ENCODE peak calls at places on chromosome 17, in nine cellular contexts. One of them, this sample, is unnamed.

GRCh38 chr17:55056530-55056929 is 88.0 kb downstream of the STXBP4 start:
- DNase-seq in suprapubic skin: no peak
- DNase-seq in Calu3: peak; percentile 24
- DNase-seq in lung: peak; percentile 29
- DNase-seq in sigmoid colon: no peak
- DNase-seq in dorsolateral prefrontal cortex: no peak
- DNase-seq in RWPE1: no peak
- DNase-seq in A549: no peak
- DNase-seq in GM20000: no peak
- DNase-seq in this sample: no peak

GRCh38 chr17:41444186-41444585 is 3.4 kb upstream of the KRT38 start:
- DNase-seq in suprapubic skin: no peak
- DNase-seq in Calu3: no peak
- DNase-seq in lung: no peak
- DNase-seq in sigmoid colon: no peak
- DNase-seq in dorsolateral prefrontal cortex: no peak
- DNase-seq in RWPE1: no peak
- DNase-seq in A549: no peak
- DNase-seq in GM20000: no peak
- DNase-seq in this sample: no peak

GRCh38 chr17:52823155-52823554 is 664.6 kb upstream of the CA10 start:
- DNase-seq in suprapubic skin: no peak
- DNase-seq in Calu3: no peak
- DNase-seq in lung: no peak
- DNase-seq in sigmoid colon: no peak
- DNase-seq in dorsolateral prefrontal cortex: no peak
- DNase-seq in RWPE1: no peak
- DNase-seq in A549: no peak
- DNase-seq in GM20000: no peak
- DNase-seq in this sample: no peak

GRCh38 chr17:34623856-34624766 is 44.7 kb downstream of the TMEM132E start:
- DNase-seq in suprapubic skin: no peak
- DNase-seq in Calu3: no peak
- DNase-seq in lung: no peak
- DNase-seq in sigmoid colon: no peak
- DNase-seq in dorsolateral prefrontal cortex: no peak
- DNase-seq in RWPE1: no peak
- DNase-seq in A549: no peak
- DNase-seq in GM20000: no peak
- DNase-seq in this sample: no peak

GRCh38 chr17:55466671-55467070 is 44.6 kb downstream of the SMIM36 start:
- DNase-seq in suprapubic skin: no peak
- DNase-seq in Calu3: no peak
- DNase-seq in lung: no peak
- DNase-seq in sigmoid colon: no peak
- DNase-seq in dorsolateral prefrontal cortex: no peak
- DNase-seq in RWPE1: no peak
- DNase-seq in A549: no peak
- DNase-seq in GM20000: no peak
- DNase-seq in this sample: no peak

GRCh38 chr17:4583796-4584124 is 569 bp upstream of the SMTNL2 start:
- DNase-seq in suprapubic skin: no peak
- DNase-seq in Calu3: no peak
- DNase-seq in lung: no peak
- DNase-seq in sigmoid colon: no peak
- DNase-seq in dorsolateral prefrontal cortex: no peak
- DNase-seq in RWPE1: no peak
- DNase-seq in A549: peak; percentile 68
- DNase-seq in GM20000: no peak
- DNase-seq in this sample: no peak

GRCh38 chr17:10614536-10615155 is 42.5 kb downstream of the MYH3 start:
- DNase-seq in suprapubic skin: no peak
- DNase-seq in Calu3: peak; percentile 55
- DNase-seq in lung: no peak
- DNase-seq in sigmoid colon: no peak
- DNase-seq in dorsolateral prefrontal cortex: no peak
- DNase-seq in RWPE1: peak; percentile 61
- DNase-seq in A549: peak; percentile 61
- DNase-seq in GM20000: peak; percentile 51
- DNase-seq in this sample: no peak

GRCh38 chr17:229130-229944 is 47.9 kb upstream of the DOC2B start:
- DNase-seq in suprapubic skin: peak; percentile 45
- DNase-seq in Calu3: no peak
- DNase-seq in lung: no peak
- DNase-seq in sigmoid colon: peak; percentile 58
- DNase-seq in dorsolateral prefrontal cortex: no peak
- DNase-seq in RWPE1: no peak
- DNase-seq in A549: no peak
- DNase-seq in GM20000: no peak
- DNase-seq in this sample: peak; percentile 32

GRCh38 chr17:33370384-33370783 is 77.3 kb upstream of the ASIC2 start:
- DNase-seq in suprapubic skin: no peak
- DNase-seq in Calu3: no peak
- DNase-seq in lung: no peak
- DNase-seq in sigmoid colon: no peak
- DNase-seq in dorsolateral prefrontal cortex: no peak
- DNase-seq in RWPE1: no peak
- DNase-seq in A549: no peak
- DNase-seq in GM20000: no peak
- DNase-seq in this sample: no peak

GRCh38 chr17:80267391-80267790 is 6.7 kb downstream of the RNF213 start:
- DNase-seq in suprapubic skin: no peak
- DNase-seq in Calu3: no peak
- DNase-seq in lung: no peak
- DNase-seq in sigmoid colon: no peak
- DNase-seq in dorsolateral prefrontal cortex: no peak
- DNase-seq in RWPE1: no peak
- DNase-seq in A549: no peak
- DNase-seq in GM20000: no peak
- DNase-seq in this sample: no peak

GRCh38 chr17:63785556-63785955 is 11.6 kb downstream of the DDX42 start:
- DNase-seq in suprapubic skin: no peak
- DNase-seq in Calu3: no peak
- DNase-seq in lung: no peak
- DNase-seq in sigmoid colon: no peak
- DNase-seq in dorsolateral prefrontal cortex: no peak
- DNase-seq in RWPE1: peak; percentile 45
- DNase-seq in A549: no peak
- DNase-seq in GM20000: no peak
- DNase-seq in this sample: no peak

GRCh38 chr17:42422958-42423712 is at the start of gene CAVIN1:
- DNase-seq in suprapubic skin: peak; percentile 99
- DNase-seq in Calu3: peak; percentile 88
- DNase-seq in lung: peak; percentile 98
- DNase-seq in sigmoid colon: peak; percentile 100
- DNase-seq in dorsolateral prefrontal cortex: peak; percentile 81
- DNase-seq in RWPE1: peak; percentile 99
- DNase-seq in A549: peak; percentile 97
- DNase-seq in GM20000: peak; percentile 72
- DNase-seq in this sample: no peak

GRCh38 chr17:80656590-80656989 is 112.0 kb downstream of the RPTOR start:
- DNase-seq in suprapubic skin: no peak
- DNase-seq in Calu3: no peak
- DNase-seq in lung: no peak
- DNase-seq in sigmoid colon: no peak
- DNase-seq in dorsolateral prefrontal cortex: no peak
- DNase-seq in RWPE1: no peak
- DNase-seq in A549: no peak
- DNase-seq in GM20000: no peak
- DNase-seq in this sample: no peak

DNA sequence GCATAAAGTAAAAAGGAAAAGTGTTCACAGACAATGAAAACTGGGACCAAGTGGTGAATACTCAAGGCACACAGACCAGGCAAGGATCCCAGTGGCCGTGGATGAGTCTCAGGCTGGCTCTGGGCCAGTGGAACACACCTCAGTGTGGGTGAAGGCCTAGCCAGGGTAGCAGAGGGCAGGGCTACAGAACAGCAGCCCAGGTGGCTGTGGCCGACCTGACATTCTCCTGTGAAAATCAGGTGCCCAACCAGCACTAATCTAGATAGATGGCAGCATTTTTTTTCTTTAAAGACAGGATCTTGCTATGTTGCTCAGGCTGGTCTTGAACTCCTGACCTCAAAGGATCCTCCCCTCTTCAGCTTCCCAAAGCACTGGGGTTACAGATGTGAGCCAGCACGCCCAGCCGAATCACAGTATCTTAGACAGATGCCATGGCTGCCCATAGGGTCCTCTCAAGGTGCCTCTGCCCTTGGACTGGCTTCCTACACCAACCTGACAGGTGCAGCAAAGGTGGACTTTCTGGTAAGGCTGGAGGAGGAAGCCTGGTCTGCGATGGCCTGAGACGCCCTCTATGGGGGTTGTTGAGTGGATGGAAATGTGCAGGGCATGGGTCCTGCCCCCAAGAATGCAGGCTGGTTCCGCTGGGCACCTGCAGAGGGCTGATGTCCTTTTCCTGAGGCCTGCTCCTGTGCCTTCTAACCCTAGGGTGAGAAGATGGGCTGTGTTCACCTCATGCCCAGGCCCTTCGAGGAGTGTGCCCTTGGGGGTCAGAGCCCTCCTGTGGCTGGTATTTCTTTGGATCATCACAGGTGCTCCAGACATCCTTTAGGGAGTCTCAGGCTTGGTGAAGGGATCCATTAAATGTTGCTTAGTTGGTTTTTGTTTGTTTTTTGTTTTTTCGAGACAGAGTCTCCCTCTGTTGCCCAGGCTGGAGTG is 3.8 kb upstream of the P4HB start:
- DNase-seq in suprapubic skin: no peak
- DNase-seq in Calu3: no peak
- DNase-seq in lung: no peak
- DNase-seq in sigmoid colon: no peak
- DNase-seq in dorsolateral prefrontal cortex: no peak
- DNase-seq in RWPE1: no peak
- DNase-seq in A549: peak; percentile 58
- DNase-seq in GM20000: no peak
- DNase-seq in this sample: no peak
- TF ChIP-seq CTCF in suprapubic skin: no peak
- TF ChIP-seq CTCF in Calu3: no peak
- TF ChIP-seq CTCF in lung: no peak
- TF ChIP-seq CTCF in sigmoid colon: no peak
- TF ChIP-seq CTCF in dorsolateral prefrontal cortex: no peak
- TF ChIP-seq CTCF in RWPE1: no peak
- TF ChIP-seq CTCF in A549: peak; percentile 15
- TF ChIP-seq CTCF in GM20000: no peak
- TF ChIP-seq CTCF in this sample: no peak

GRCh38 chr17:77632619-77633018 is 325.9 kb upstream of the TNRC6C start:
- DNase-seq in suprapubic skin: no peak
- DNase-seq in Calu3: no peak
- DNase-seq in lung: no peak
- DNase-seq in sigmoid colon: no peak
- DNase-seq in dorsolateral prefrontal cortex: no peak
- DNase-seq in RWPE1: no peak
- DNase-seq in A549: no peak
- DNase-seq in GM20000: no peak
- DNase-seq in this sample: no peak
- TF ChIP-seq CTCF in suprapubic skin: no peak
- TF ChIP-seq CTCF in Calu3: no peak
- TF ChIP-seq CTCF in lung: no peak
- TF ChIP-seq CTCF in sigmoid colon: no peak
- TF ChIP-seq CTCF in dorsolateral prefrontal cortex: no peak
- TF ChIP-seq CTCF in RWPE1: no peak
- TF ChIP-seq CTCF in A549: no peak
- TF ChIP-seq CTCF in GM20000: no peak
- TF ChIP-seq CTCF in this sample: no peak

DNA sequence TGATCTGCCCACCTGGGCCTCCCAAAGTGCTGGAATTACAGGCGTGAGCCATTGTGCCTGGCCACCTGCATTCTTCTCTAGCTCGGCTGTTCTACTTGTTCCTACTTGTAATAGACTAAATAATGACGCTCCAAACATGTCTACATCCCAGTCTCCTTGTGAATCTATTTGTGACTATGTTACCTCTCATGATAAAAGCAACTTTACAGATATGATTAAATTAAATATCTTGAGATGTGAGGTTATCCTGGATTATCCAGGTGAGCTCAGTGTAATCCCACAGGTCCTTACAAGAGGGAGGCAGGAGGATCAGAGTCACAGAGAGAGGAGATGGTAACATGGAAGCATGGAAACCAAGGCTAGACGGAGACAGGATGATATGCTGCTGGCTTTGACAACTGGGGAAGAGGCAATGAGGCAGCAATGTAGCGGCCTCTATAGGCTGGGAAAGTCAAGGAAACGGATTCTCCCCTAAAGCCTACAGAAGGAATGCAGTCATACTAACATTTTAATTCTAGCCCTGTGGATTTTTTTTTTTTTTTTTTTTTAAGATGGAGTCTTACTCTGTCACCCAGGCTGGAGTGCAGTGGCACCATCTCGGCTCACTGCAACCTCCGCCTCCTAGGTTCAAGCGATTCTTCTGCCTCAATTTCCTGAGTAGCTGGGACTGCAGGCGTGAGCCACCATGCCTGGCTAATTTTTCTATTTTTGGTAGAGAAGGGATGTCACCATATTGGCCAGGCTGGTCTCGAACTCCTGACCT is 5.0 kb upstream of the LASP1 start:
- DNase-seq in suprapubic skin: no peak
- DNase-seq in Calu3: no peak
- DNase-seq in lung: no peak
- DNase-seq in sigmoid colon: no peak
- DNase-seq in dorsolateral prefrontal cortex: no peak
- DNase-seq in RWPE1: no peak
- DNase-seq in A549: peak; percentile 78
- DNase-seq in GM20000: no peak
- DNase-seq in this sample: no peak
- TF ChIP-seq CTCF in suprapubic skin: no peak
- TF ChIP-seq CTCF in Calu3: peak; percentile 34
- TF ChIP-seq CTCF in lung: no peak
- TF ChIP-seq CTCF in sigmoid colon: no peak
- TF ChIP-seq CTCF in dorsolateral prefrontal cortex: no peak
- TF ChIP-seq CTCF in RWPE1: no peak
- TF ChIP-seq CTCF in A549: peak; percentile 34
- TF ChIP-seq CTCF in GM20000: no peak
- TF ChIP-seq CTCF in this sample: no peak

GRCh38 chr17:27670791-27671590 is 40.0 kb downstream of the LGALS9 start:
- DNase-seq in suprapubic skin: no peak
- DNase-seq in Calu3: no peak
- DNase-seq in lung: no peak
- DNase-seq in sigmoid colon: no peak
- DNase-seq in dorsolateral prefrontal cortex: no peak
- DNase-seq in RWPE1: no peak
- DNase-seq in A549: no peak
- DNase-seq in GM20000: no peak
- DNase-seq in this sample: no peak
- TF ChIP-seq CTCF in suprapubic skin: no peak
- TF ChIP-seq CTCF in Calu3: no peak
- TF ChIP-seq CTCF in lung: no peak
- TF ChIP-seq CTCF in sigmoid colon: no peak
- TF ChIP-seq CTCF in dorsolateral prefrontal cortex: no peak
- TF ChIP-seq CTCF in RWPE1: no peak
- TF ChIP-seq CTCF in A549: no peak
- TF ChIP-seq CTCF in GM20000: no peak
- TF ChIP-seq CTCF in this sample: no peak

This sample was measured in CD14-positive monocyte.